ENCODE peak calls at places on chromosome 11, in four cellular contexts. F is H1, D is GM12878, O is HepG2. G is an unnamed sample.

GRCh38 chr11:88284306-88285057 is 53.1 kb downstream of the CTSC start:
- DNase-seq in O (no peak), F (no peak), D (no peak), G (no peak)

GRCh38 chr11:36333468-36333867 is 37.4 kb downstream of the PRR5L start:
- DNase-seq in O (no peak), D (no peak), F (no peak), G (no peak)

GRCh38 chr11:44680982-44681597 is 45.7 kb upstream of the TSPAN18 start:
- DNase-seq in F (no peak), D (no peak), O (no peak), G (no peak)

GRCh38 chr11:102850973-102851745 is 7.8 kb upstream of the MMP3 start:
- DNase-seq in O (no peak), F (no peak), D (no peak), G (no peak)

GRCh38 chr11:14380947-14381555 is 22.1 kb upstream of the RRAS2 start:
- DNase-seq in O (peak; percentile 22), D (no peak), F (peak; percentile 81), G (peak; percentile 27)

GRCh38 chr11:20131744-20132666 is 28.3 kb downstream of the DBX1 start:
- DNase-seq in F (peak; percentile 85), D (no peak), O (peak; percentile 35), G (peak; percentile 68)

GRCh38 chr11:72831521-72832300 is 17.5 kb downstream of the ATG16L2 start:
- DNase-seq in D (no peak), O (peak; percentile 63), F (peak; percentile 90), G (peak; percentile 69)

GRCh38 chr11:59918987-59919589 is 19.1 kb upstream of the OOSP1 start:
- DNase-seq in O (peak; percentile 18), F (peak; percentile 55), D (no peak), G (peak; percentile 15)

GRCh38 chr11:43116071-43116470 is 195.7 kb upstream of the API5 start:
- DNase-seq in D (no peak), O (no peak), F (no peak), G (no peak)

GRCh38 chr11:113001709-113002108 is 40.5 kb downstream of the NCAM1 start:
- DNase-seq in F (no peak), O (no peak), D (no peak), G (no peak)

GRCh38 chr11:44030996-44031395 is 16.8 kb upstream of the ACCSL start:
- DNase-seq in O (no peak), F (peak; percentile 38), D (no peak), G (no peak)

GRCh38 chr11:10208045-10208674 is 85.9 kb downstream of the SBF2 start:
- DNase-seq in F (no peak), D (peak; percentile 32), O (peak; percentile 41), G (peak; percentile 43)

GRCh38 chr11:68113986-68114385 is 7.2 kb downstream of the CHKA start:
- DNase-seq in F (no peak), D (no peak), O (no peak), G (no peak)

GRCh38 chr11:1805525-1805924 is 29.3 kb upstream of the SYT8 start:
- DNase-seq in F (no peak), D (no peak), O (no peak), G (no peak)

GRCh38 chr11:7904910-7905309 is 26.2 kb downstream of the OR10A6 start:
- DNase-seq in O (no peak), D (no peak), F (no peak), G (no peak)

GRCh38 chr11:111185259-111185658 is 60.3 kb upstream of the POU2AF2 start:
- DNase-seq in O (no peak), F (no peak), D (no peak), G (no peak)

GRCh38 chr11:107050126-107050525 is 31.9 kb upstream of the GUCY1A2 start:
- DNase-seq in D (no peak), F (no peak), O (no peak), G (no peak)

GRCh38 chr11:13279487-13279834 is 1.9 kb downstream of the BMAL1 start:
- DNase-seq in O (no peak), D (no peak), F (no peak), G (no peak)

GRCh38 chr11:42960521-42961088 is 351.2 kb upstream of the API5 start:
- DNase-seq in D (no peak), F (no peak), O (no peak), G (no peak)

GRCh38 chr11:40295466-40295865 is 1164.0 kb downstream of the LRRC4C start:
- DNase-seq in O (no peak), F (no peak), D (no peak), G (no peak)

GRCh38 chr11:65766535-65766934 is 14.2 kb downstream of the AP5B1 start:
- DNase-seq in O (no peak), D (no peak), F (no peak), G (no peak)

GRCh38 chr11:18457435-18457834 is 1.8 kb downstream of the LDHAL6A start:
- DNase-seq in D (no peak), F (no peak), O (peak; percentile 15), G (no peak)

GRCh38 chr11:58757449-58757848 is 25.7 kb upstream of the GLYAT start:
- DNase-seq in O (no peak), F (no peak), D (no peak), G (no peak)

GRCh38 chr11:27012254-27012921 is 18.5 kb downstream of the FIBIN start:
- DNase-seq in F (no peak), D (no peak), O (no peak), G (peak; percentile 16)

GRCh38 chr11:26198697-26199096 is 133.2 kb upstream of the ANO3 start:
- DNase-seq in O (no peak), F (no peak), D (no peak), G (no peak)

GRCh38 chr11:66317322-66317765 is 500 bp upstream of the CD248 start:
- DNase-seq in O (peak; percentile 18), D (no peak), F (no peak), G (no peak)

GRCh38 chr11:12045914-12046635 is 37.6 kb upstream of the DKK3 start:
- DNase-seq in F (no peak), D (no peak), O (no peak), G (no peak)

GRCh38 chr11:94077568-94078293 is 50.9 kb upstream of the PANX1 start:
- DNase-seq in O (no peak), D (no peak), F (no peak), G (no peak)

GRCh38 chr11:115117931-115118479 is 386.2 kb downstream of the CADM1 start:
- DNase-seq in O (no peak), F (no peak), D (no peak), G (no peak)

GRCh38 chr11:115111066-115111465 is 393.1 kb downstream of the CADM1 start:
- DNase-seq in F (no peak), O (no peak), D (no peak), G (no peak)

GRCh38 chr11:115112779-115113178 is 391.4 kb downstream of the CADM1 start:
- DNase-seq in F (no peak), O (no peak), D (no peak), G (no peak)
- TF ChIP-seq SP1 in F (no peak), O (no peak), D (no peak), G (no peak)

DNA sequence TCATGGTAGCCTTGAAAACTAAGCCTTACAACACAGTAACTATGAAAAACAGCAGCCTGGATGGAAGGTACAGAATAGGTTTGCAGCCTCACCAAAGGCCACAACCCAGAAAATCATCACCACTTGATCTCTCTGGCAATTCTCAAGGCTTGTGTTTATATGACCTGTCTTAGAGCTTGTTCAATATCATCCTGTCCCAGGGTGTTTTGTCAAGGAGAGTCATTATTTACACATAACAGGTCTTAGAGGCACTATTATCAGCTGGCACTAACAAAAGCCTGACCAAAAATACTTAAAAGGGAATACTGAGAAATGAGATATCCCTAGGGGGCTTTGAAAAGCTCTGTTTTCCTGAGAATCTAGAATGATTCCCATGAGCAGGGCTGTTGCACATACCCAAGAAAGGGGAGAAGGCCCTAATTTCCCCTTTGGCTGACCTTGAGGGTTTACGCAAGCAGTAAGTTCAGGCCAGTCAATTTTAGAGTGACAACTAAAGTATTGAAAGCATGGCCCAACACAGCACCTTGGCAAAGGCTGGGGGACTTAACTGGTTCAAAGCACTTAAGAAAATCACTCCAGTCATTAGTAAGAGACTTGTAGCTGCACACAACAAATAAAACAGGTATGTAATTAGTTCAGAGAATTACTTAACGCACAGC is 7.9 kb downstream of the SC5D start:
- DNase-seq in O (no peak), D (no peak), F (no peak), G (no peak)
- TF ChIP-seq SUZ12 in O (no peak), D (no peak), F (no peak), G (no peak)

GRCh38 chr11:45757672-45758071 is 47.3 kb upstream of the SLC35C1 start:
- DNase-seq in O (no peak), F (no peak), D (no peak), G (no peak)
- TF ChIP-seq SP1 in O (no peak), F (no peak), D (no peak), G (no peak)

GRCh38 chr11:35208795-35209194 is 69.8 kb downstream of the CD44 start:
- DNase-seq in O (no peak), F (no peak), D (no peak), G (no peak)
- TF ChIP-seq SUZ12 in O (no peak), F (no peak), D (no peak), G (no peak)